ENCODE peak calls at places on chromosomes 3 and 15, in nine cellular contexts. Y is mucosa of descending colon, O is foreskin fibroblast, U is body of pancreas, M is OCI-LY7, B is AG09309, L is esophagus squamous epithelium, A is GM12865, F is choroid plexus epithelial cell. G is an unnamed sample.

GRCh38 chr3:12353796-12354505 is 65.1 kb downstream of the PPARG start:
- DNase-seq in Y (no peak), U (no peak), L (no peak), A (no peak), O (peak; percentile 69), F (peak; percentile 68), M (no peak), B (no peak), G (no peak)

GRCh38 chr15:26461847-26462608 is 310.8 kb downstream of the GABRB3 start:
- DNase-seq in Y (no peak), F (no peak), U (no peak), M (no peak), O (no peak), L (no peak), B (no peak), A (no peak), G (no peak)

GRCh38 chr3:33137691-33138090 is 23.9 kb downstream of the CRTAP start:
- DNase-seq in M (no peak), U (no peak), B (no peak), Y (no peak), L (no peak), A (no peak), F (no peak), O (no peak), G (no peak)

GRCh38 chr3:20047341-20047779 is 7.1 kb downstream of the KAT2B start:
- DNase-seq in Y (no peak), L (no peak), M (peak; percentile 33), A (no peak), B (no peak), F (no peak), U (no peak), O (no peak), G (no peak)

GRCh38 chr3:127979473-127979872 is 64.4 kb downstream of the KBTBD12 start:
- DNase-seq in M (no peak), L (no peak), Y (no peak), O (no peak), U (no peak), A (no peak), F (no peak), B (no peak), G (no peak)

GRCh38 chr15:83565553-83566159 is 88.3 kb upstream of the ADAMTSL3 start:
- DNase-seq in L (no peak), B (no peak), O (peak; percentile 13), M (peak; percentile 16), F (peak; percentile 60), Y (no peak), A (peak; percentile 44), U (no peak), G (no peak)

GRCh38 chr3:151319613-151320012 is 3.0 kb upstream of the GPR87 start:
- DNase-seq in L (no peak), O (no peak), U (no peak), Y (no peak), A (no peak), M (no peak), B (no peak), F (no peak), G (no peak)

GRCh38 chr15:38464675-38465074 is 10.7 kb downstream of the FAM98B start:
- DNase-seq in O (no peak), L (no peak), A (no peak), F (no peak), B (no peak), Y (no peak), U (no peak), M (no peak), G (no peak)

GRCh38 chr3:132032959-132033358 is 1.9 kb downstream of the CPNE4 start:
- DNase-seq in A (no peak), O (no peak), Y (no peak), U (no peak), F (no peak), B (no peak), L (no peak), M (no peak), G (no peak)

GRCh38 chr15:70203981-70204560 is 106.4 kb upstream of the TLE3 start:
- DNase-seq in L (no peak), Y (no peak), U (no peak), A (no peak), F (no peak), O (no peak), M (no peak), B (no peak), G (no peak)

GRCh38 chr3:99639579-99639978 is 1.2 kb downstream of the COL8A1 start:
- DNase-seq in A (no peak), F (peak; percentile 68), O (no peak), U (no peak), M (no peak), Y (no peak), L (no peak), B (no peak), G (no peak)

GRCh38 chr15:58344164-58345070 is 87.4 kb upstream of the LIPC start:
- DNase-seq in U (no peak), A (no peak), O (no peak), M (no peak), L (no peak), F (no peak), Y (no peak), B (no peak), G (no peak)

GRCh38 chr3:11845661-11846060 is 1.0 kb downstream of the TAMM41 start:
- DNase-seq in L (no peak), F (no peak), O (no peak), B (no peak), Y (no peak), U (no peak), M (peak; percentile 41), A (peak; percentile 30), G (no peak)

GRCh38 chr3:52532517-52532837 is 1.2 kb downstream of the NT5DC2 start:
- DNase-seq in U (no peak), Y (peak; percentile 53), M (peak; percentile 58), B (no peak), A (peak; percentile 56), O (peak; percentile 43), L (no peak), F (peak; percentile 63), G (peak; percentile 42)

GRCh38 chr15:88909956-88910831 is 3.0 kb downstream of the MFGE8 start:
- DNase-seq in U (no peak), Y (no peak), A (no peak), B (no peak), L (no peak), O (no peak), F (no peak), M (no peak), G (no peak)

GRCh38 chr15:88912500-88912921 is 668 bp downstream of the MFGE8 start:
- DNase-seq in L (no peak), O (no peak), A (no peak), F (peak; percentile 51), U (no peak), B (no peak), M (no peak), Y (no peak), G (no peak)

GRCh38 chr15:88913850-88914169 is 631 bp upstream of the MFGE8 start:
- DNase-seq in U (no peak), B (no peak), M (no peak), F (no peak), L (no peak), A (no peak), Y (no peak), O (no peak), G (no peak)

GRCh38 chr15:88913017-88913849 is at the start of gene MFGE8:
- DNase-seq in O (peak; percentile 55), F (peak; percentile 74), Y (peak; percentile 76), U (peak; percentile 67), A (peak; percentile 57), L (no peak), B (peak; percentile 25), M (peak; percentile 74), G (no peak)

GRCh38 chr15:88911766-88912118 is 1.4 kb downstream of the MFGE8 start:
- DNase-seq in Y (no peak), B (no peak), F (peak; percentile 48), M (no peak), A (no peak), U (no peak), O (no peak), L (no peak), G (no peak)
- H3K4me3 ChIP-seq in Y (no peak overlapping the region), B (peak overlapping the region; percentile 65), F (peak overlapping the region; percentile 82), M (no peak overlapping the region), A (no peak overlapping the region), U (no peak overlapping the region), O (peak overlapping the region; percentile 66), L (peak overlapping the region; percentile 87), G (no peak overlapping the region)

DNA sequence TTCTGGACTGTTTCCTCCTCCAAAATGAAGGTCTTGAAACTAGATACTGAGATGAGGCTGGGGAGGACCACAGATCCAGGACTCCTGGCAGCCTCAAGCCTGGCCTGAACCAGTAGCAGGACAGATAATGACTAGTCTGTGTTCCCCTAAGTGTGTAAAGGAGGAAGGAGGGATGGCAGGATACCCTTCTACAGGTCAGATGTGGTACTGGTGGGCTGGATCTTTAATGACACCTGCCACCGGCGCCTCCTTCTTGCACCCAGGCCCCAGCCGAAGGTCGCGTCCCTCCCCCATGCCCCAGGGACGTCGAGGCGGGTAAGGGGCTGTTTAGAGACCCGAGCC is 556 bp downstream of the USP19 start:
- DNase-seq in L (no peak), F (peak; percentile 15), Y (no peak), M (peak; percentile 31), O (no peak), B (no peak), U (no peak), A (peak; percentile 26), G (no peak)
- TF ChIP-seq CTCF in L (no peak), F (no peak), Y (no peak), M (no peak), O (no peak), B (no peak), U (no peak), A (no peak), G (no peak)

DNA sequence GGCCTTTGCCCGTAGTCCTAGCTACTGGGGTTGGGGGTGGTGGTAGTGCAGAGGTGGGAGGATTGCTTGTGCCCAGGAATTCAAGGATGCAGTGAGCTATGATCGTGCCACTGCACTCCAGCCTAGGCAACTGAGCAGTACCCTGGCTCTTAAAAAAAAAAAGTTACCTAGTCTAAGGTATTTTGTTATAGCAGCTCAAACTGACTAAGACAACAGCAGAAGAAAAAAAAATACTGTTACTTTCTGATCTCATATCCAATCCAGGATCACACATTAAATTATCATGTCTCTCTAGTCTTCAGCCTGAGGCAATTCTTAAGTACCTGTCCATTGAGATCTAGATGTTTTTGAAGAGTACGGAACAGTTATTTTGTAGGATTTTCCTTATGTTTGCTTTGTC is 39.8 kb downstream of the PDE8A start:
- DNase-seq in M (no peak), U (no peak), F (no peak), Y (no peak), L (no peak), O (no peak), A (no peak), B (no peak), G (no peak)
- H3K4me3 ChIP-seq in M (no peak overlapping the region), U (no peak overlapping the region), F (no peak overlapping the region), Y (no peak overlapping the region), L (no peak overlapping the region), O (no peak overlapping the region), A (no peak overlapping the region), B (no peak overlapping the region), G (no peak overlapping the region)

DNA sequence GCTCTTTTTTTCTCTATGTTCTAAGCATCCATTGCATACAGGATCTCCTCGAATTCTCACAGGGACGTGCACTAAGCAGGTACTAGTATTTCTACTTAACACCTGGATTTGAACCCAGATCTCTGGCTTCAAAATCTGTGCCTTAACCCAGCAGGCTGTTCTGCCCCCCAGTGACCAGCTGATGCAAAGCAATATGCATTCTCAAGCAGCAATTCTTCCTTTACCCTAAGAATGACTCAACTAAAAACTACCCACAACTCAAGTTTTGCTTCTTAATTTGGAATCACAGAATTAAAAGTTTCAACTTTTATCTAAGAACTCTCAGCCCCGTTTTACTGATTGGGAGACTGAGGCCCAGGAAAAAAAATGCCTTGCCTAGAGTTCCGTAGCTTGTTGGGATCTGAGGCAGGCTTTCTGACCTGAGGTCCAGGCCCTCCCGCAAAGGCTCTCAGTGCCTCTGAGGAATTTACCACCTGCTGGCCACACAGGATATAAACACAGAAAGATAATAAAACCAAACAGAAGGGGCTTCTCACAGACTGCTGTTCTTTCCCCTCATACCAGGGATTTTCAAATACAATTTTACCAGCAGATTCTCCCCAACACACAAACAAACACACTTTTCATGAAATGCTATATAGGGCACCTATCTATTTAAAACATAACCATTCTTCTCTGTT is 115.4 kb upstream of the RAD18 start:
- DNase-seq in F (peak; percentile 22), A (peak; percentile 16), L (no peak), O (no peak), B (no peak), U (no peak), M (no peak), Y (no peak), G (no peak)
- TF ChIP-seq CTCF in F (peak; percentile 22), A (no peak), L (no peak), O (no peak), B (no peak), U (no peak), M (peak; percentile 18), Y (no peak), G (peak; percentile 17)